ENCODE peak calls at places on chromosomes 4 and X, in five cellular contexts. T is Peyer's patch, N is lower leg skin, F is psoas muscle, P is adrenal gland. L is an unnamed sample.

GRCh38 chr4:181964731-181965130 is 278.5 kb upstream of the TENM3 start:
- DNase-seq in N (no peak), T (no peak), F (no peak), P (no peak), L (no peak)

GRCh38 chr4:95077864-95078263 is 320.1 kb downstream of the BMPR1B start:
- DNase-seq in P (no peak), N (no peak), F (no peak), T (no peak), L (no peak)

GRCh38 chrX:56766554-56767412 is 37.7 kb downstream of the NBDY start:
- DNase-seq in T (peak), N (no peak), F (no peak), P (no peak), L (no peak)

GRCh38 chrX:109774706-109775105 is 41.6 kb upstream of the ACSL4 start:
- DNase-seq in F (no peak), P (peak), T (no peak), N (no peak), L (no peak)

GRCh38 chrX:74421181-74422028 is at the start of gene SLC16A2:
- DNase-seq in P (peak), N (peak), T (peak), F (peak), L (peak)

GRCh38 chr4:28436191-28437080 is 1575.8 kb downstream of the STIM2 start:
- DNase-seq in P (no peak), T (no peak), F (no peak), N (no peak), L (no peak)

GRCh38 chr4:87078987-87079469 is 141.4 kb downstream of the KLHL8 start:
- DNase-seq in F (peak), P (peak), T (no peak), N (no peak), L (no peak)

GRCh38 chr4:108743021-108743420 is 19.8 kb downstream of the ETNPPL start:
- DNase-seq in F (no peak), N (no peak), T (no peak), P (no peak), L (no peak)

GRCh38 chrX:109966246-109966645 is 36.7 kb upstream of the TMEM164 start:
- DNase-seq in T (no peak), N (no peak), F (no peak), P (no peak), L (no peak)

GRCh38 chr4:100880012-100880411 is 362.2 kb upstream of the EMCN start:
- DNase-seq in F (no peak), T (no peak), N (no peak), P (no peak), L (no peak)

GRCh38 chr4:106315476-106315967 is 487 bp downstream of the TBCK start:
- DNase-seq in N (peak), P (peak), T (no peak), F (no peak), L (no peak)

GRCh38 chr4:153113061-153113837 is 91.0 kb upstream of the TRIM2 start:
- DNase-seq in N (no peak), P (no peak), T (no peak), F (no peak), L (no peak)

GRCh38 chr4:65918217-65918616 is 247.9 kb upstream of the EPHA5 start:
- DNase-seq in T (no peak), P (no peak), F (no peak), N (no peak), L (no peak)

GRCh38 chrX:153495362-153495751 is 577 bp downstream of the BGN start:
- DNase-seq in P (no peak), N (peak), T (no peak), F (no peak), L (no peak)

GRCh38 chr4:184896868-184897715 is 71.3 kb upstream of the ACSL1 start:
- DNase-seq in F (no peak), P (peak), T (no peak), N (peak), L (no peak)

GRCh38 chr4:85829276-85830051 is 354.5 kb downstream of the ARHGAP24 start:
- DNase-seq in P (no peak), T (no peak), N (no peak), F (no peak), L (no peak)

GRCh38 chr4:3522326-3522640 is 9.9 kb downstream of the LRPAP1 start:
- DNase-seq in F (no peak), P (no peak), N (no peak), T (no peak), L (no peak)

GRCh38 chrX:31580227-31580626 is 508.4 kb upstream of the FTHL17 start:
- DNase-seq in F (no peak), P (no peak), N (no peak), T (no peak), L (no peak)

GRCh38 chr4:8228319-8229250 is 29.5 kb downstream of the SH3TC1 start:
- DNase-seq in N (peak), F (peak), P (peak), T (peak), L (no peak)

GRCh38 chr4:47913328-47913727 is 1.1 kb downstream of the NFXL1 start:
- DNase-seq in F (no peak), P (no peak), N (no peak), T (no peak), L (no peak)

GRCh38 chrX:10634681-10635161 is 14.3 kb upstream of the MID1 start:
- DNase-seq in T (no peak), P (no peak), F (no peak), N (peak), L (no peak)

GRCh38 chrX:120269379-120270035 is 18.9 kb downstream of the ZBTB33 start:
- DNase-seq in F (no peak), N (peak), P (no peak), T (no peak), L (no peak)

GRCh38 chrX:18426004-18426320 is 554 bp downstream of the CDKL5 start:
- DNase-seq in F (no peak), P (no peak), T (no peak), N (no peak), L (no peak)

GRCh38 chr4:182201871-182202270 is 41.3 kb upstream of the TENM3 start:
- DNase-seq in P (no peak), N (no peak), F (no peak), T (no peak), L (no peak)

GRCh38 chr4:170227928-170228327 is 138.2 kb upstream of the AADAT start:
- DNase-seq in N (no peak), T (no peak), P (no peak), F (no peak), L (no peak)

GRCh38 chr4:148238797-148239196 is 203.4 kb downstream of the NR3C2 start:
- DNase-seq in P (no peak), T (peak), F (no peak), N (no peak), L (no peak)

GRCh38 chr4:186606593-186606992 is 51.2 kb upstream of the MTNR1A start:
- DNase-seq in P (no peak), N (no peak), T (no peak), F (no peak), L (no peak)

GRCh38 chr4:174314770-174315169 is 31.1 kb downstream of the CEP44 start:
- DNase-seq in N (no peak), T (no peak), F (no peak), P (no peak), L (no peak)

GRCh38 chr4:52142816-52143215 is 91.7 kb downstream of the SPATA18 start:
- DNase-seq in T (no peak), N (no peak), F (no peak), P (no peak), L (no peak)

GRCh38 chr4:100257567-100257966 is 67.3 kb upstream of the DDIT4L start:
- DNase-seq in T (no peak), F (no peak), N (no peak), P (no peak), L (no peak)

GRCh38 chr4:156294577-156294976 is 340.9 kb upstream of the CTSO start:
- DNase-seq in T (no peak), P (no peak), N (no peak), F (no peak), L (no peak)

GRCh38 chr4:32290102-32290501 is 1569.9 kb downstream of the PCDH7 start:
- DNase-seq in N (no peak), F (no peak), P (no peak), T (no peak), L (no peak)

GRCh38 chr4:158722291-158722916 is 792 bp downstream of the PPID start:
- DNase-seq in N (no peak), P (peak), T (no peak), F (no peak), L (no peak)

GRCh38 chrX:12770440-12770839 is 20.8 kb upstream of the PRPS2 start:
- DNase-seq in F (no peak), P (no peak), N (no peak), T (no peak), L (no peak)

GRCh38 chr4:37324526-37324925 is 80.0 kb downstream of the NWD2 start:
- DNase-seq in N (no peak), F (no peak), P (no peak), T (no peak), L (no peak)

GRCh38 chr4:122542411-122543236 is 78.2 kb downstream of the IL21 start:
- DNase-seq in F (no peak), P (no peak), N (no peak), T (no peak), L (no peak)

GRCh38 chr4:185840953-185841352 is 29.0 kb upstream of the SORBS2 start:
- DNase-seq in F (no peak), N (no peak), T (no peak), P (no peak), L (no peak)

GRCh38 chr4:41865981-41866798 is 69.0 kb upstream of the TMEM33 start:
- DNase-seq in F (no peak), P (no peak), T (no peak), N (no peak), L (no peak)

GRCh38 chrX:154981116-154981411 is 41.5 kb downstream of the F8 start:
- DNase-seq in P (no peak), T (no peak), F (no peak), N (no peak), L (no peak)
- TF ChIP-seq CTCF in P (no peak), T (no peak), F (no peak), N (no peak), L (no peak)

DNA sequence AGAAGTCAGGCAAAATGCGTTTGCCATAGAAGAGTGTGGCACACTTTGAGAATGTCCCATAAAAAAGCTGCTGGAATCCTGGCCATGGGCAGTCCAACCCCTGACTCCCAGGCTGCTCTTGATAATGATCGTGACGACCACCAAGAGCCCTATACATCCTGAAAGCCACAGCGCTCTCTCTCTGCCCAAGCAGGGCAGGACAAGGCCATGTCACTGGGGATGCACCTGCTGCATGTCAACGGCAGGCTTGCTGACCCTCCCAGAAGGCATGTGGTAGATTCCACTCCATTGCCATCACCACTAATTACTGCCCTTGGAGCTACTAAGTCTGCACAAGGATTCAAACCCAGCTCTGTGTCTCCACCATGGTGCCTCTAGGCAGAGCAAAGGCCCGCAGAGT is 144.5 kb downstream of the EVC2 start:
- DNase-seq in T (no peak), F (no peak), P (no peak), N (no peak), L (no peak)
- TF ChIP-seq CTCF in T (no peak), F (no peak), P (no peak), N (no peak), L (no peak)

GRCh38 chr4:2172161-2172560 is 69.8 kb downstream of the HAUS3 start:
- DNase-seq in F (no peak), P (peak), N (no peak), T (no peak), L (no peak)

GRCh38 chr4:2172627-2173231 is 69.2 kb downstream of the HAUS3 start:
- DNase-seq in N (no peak), F (no peak), T (no peak), P (no peak), L (no peak)

GRCh38 chr4:2166253-2166652 is 75.7 kb downstream of the HAUS3 start:
- DNase-seq in F (no peak), N (no peak), T (no peak), P (no peak), L (no peak)

GRCh38 chr4:2165391-2165790 is 76.5 kb downstream of the HAUS3 start:
- DNase-seq in P (no peak), F (no peak), T (no peak), N (no peak), L (no peak)

GRCh38 chr4:2168469-2169319 is 73.2 kb downstream of the HAUS3 start:
- DNase-seq in P (no peak), F (no peak), T (no peak), N (no peak), L (no peak)
- TF ChIP-seq CTCF in P (no peak), F (no peak), T (no peak), N (no peak), L (no peak)

GRCh38 chrX:41808042-41808441 is 84.1 kb downstream of the GPR82 start:
- DNase-seq in P (no peak), T (no peak), F (no peak), N (no peak), L (no peak)

GRCh38 chrX:41799661-41800060 is 75.7 kb downstream of the GPR82 start:
- DNase-seq in T (no peak), N (no peak), F (no peak), P (no peak), L (no peak)

GRCh38 chrX:41802958-41803357 is 79.0 kb downstream of the GPR82 start:
- DNase-seq in F (no peak), N (no peak), P (no peak), T (no peak), L (no peak)
- TF ChIP-seq CTCF in F (peak), N (no peak), P (no peak), T (no peak), L (no peak)

GRCh38 chrX:3938587-3938986 is 225.1 kb upstream of the PRKX start:
- DNase-seq in P (no peak), T (no peak), N (no peak), F (no peak), L (no peak)

GRCh38 chrX:3939967-3940610 is 226.6 kb upstream of the PRKX start:
- DNase-seq in N (no peak), P (no peak), F (no peak), T (no peak), L (no peak)
- TF ChIP-seq CTCF in N (no peak), P (no peak), F (no peak), T (no peak), L (peak)

GRCh38 chr4:98185279-98185678 is 42.0 kb upstream of the STPG2 start:
- DNase-seq in P (no peak), F (no peak), N (no peak), T (no peak), L (no peak)
- TF ChIP-seq CTCF in P (no peak), F (no peak), N (no peak), T (no peak), L (no peak)

GRCh38 chr4:12734586-12734985 is 749.6 kb downstream of the RAB28 start:
- DNase-seq in T (no peak), N (no peak), F (no peak), P (no peak), L (no peak)

GRCh38 chr4:12723849-12724447 is 760.2 kb downstream of the RAB28 start:
- DNase-seq in F (no peak), N (no peak), T (no peak), P (peak), L (no peak)

GRCh38 chr4:12724520-12724919 is 759.6 kb downstream of the RAB28 start:
- DNase-seq in P (no peak), N (no peak), F (no peak), T (no peak), L (no peak)

DNA sequence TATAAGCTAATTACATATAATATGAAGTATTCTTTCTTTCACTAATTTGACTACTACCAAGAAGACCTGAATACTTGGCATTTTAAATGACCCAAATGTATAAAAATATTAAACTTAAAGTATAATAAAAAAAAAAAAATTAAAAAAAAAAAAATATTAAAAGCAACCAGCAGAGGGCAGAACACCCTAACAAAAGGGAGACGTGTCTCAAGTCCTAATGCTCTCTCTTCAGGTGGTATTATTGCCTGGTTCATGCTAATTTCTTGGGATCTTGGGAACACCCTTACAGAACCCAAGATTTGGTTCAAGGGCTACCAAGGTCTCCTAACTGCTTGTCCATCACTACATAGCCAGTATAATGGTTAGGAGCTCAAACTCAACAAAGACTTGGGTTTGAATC is 754.8 kb downstream of the RAB28 start:
- DNase-seq in F (no peak), N (no peak), T (no peak), P (no peak), L (no peak)
- TF ChIP-seq CTCF in F (peak), N (no peak), T (peak), P (peak), L (peak)

DNA sequence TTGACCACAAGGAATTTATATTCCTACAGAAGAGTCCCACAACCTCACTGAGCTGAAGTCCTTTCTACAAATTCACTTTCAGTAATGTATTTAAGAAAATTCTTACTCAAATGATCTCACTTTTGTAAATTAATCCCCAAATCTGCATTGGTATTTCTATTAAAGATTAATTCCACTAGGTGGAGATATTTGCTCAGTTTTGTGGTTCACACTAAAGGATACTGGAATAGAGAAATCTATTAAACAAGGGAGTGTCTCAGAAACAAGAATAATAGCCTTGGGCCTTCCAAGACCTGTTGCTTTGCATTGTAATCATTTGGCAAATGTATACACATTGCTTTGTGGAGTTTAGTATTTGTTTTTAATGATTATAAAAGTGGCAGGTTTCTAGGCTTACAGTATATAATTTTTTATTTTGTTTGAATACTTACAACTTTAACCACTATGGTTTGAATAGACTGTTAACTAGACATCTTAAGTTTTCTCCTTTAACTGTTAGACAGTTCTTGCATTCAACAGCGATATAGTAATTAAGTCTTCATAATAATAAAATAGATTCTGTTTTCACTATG is 25.9 kb downstream of the CFAP299 start:
- DNase-seq in P (no peak), F (no peak), T (no peak), N (no peak), L (no peak)
- TF ChIP-seq CTCF in P (peak), F (peak), T (peak), N (no peak), L (peak)

GRCh38 chrX:78514852-78515251 is 144.3 kb downstream of the RTL3 start:
- DNase-seq in T (no peak), N (no peak), F (no peak), P (no peak), L (no peak)
- TF ChIP-seq CTCF in T (no peak), N (no peak), F (no peak), P (no peak), L (no peak)

GRCh38 chrX:106751407-106751806 is 24.9 kb downstream of the RNF128 start:
- DNase-seq in T (no peak), F (no peak), P (no peak), N (no peak), L (no peak)

GRCh38 chrX:106748377-106748776 is 21.9 kb downstream of the RNF128 start:
- DNase-seq in T (no peak), P (no peak), N (no peak), F (no peak), L (no peak)

GRCh38 chrX:106752101-106752678 is 25.7 kb downstream of the RNF128 start:
- DNase-seq in F (no peak), T (no peak), N (no peak), P (no peak), L (no peak)
- TF ChIP-seq CTCF in F (peak), T (no peak), N (no peak), P (no peak), L (peak)

L was measured in D721Med.